ENCODE peak calls at places on chromosomes 3 and 15, in nine cellular contexts. Y is GM10248, W is choroid plexus epithelial cell, L is fibroblast of lung, Z is dorsolateral prefrontal cortex, B is tibial nerve, R is omental fat pad, F is neural progenitor cell, K is HL-60. I is an unnamed sample.

GRCh38 chr15:77542491-77543001 is 90.2 kb downstream of the LINGO1 start:
- DNase-seq in B (no peak), Y (no peak), W (no peak), F (no peak), Z (no peak), K (no peak), R (no peak), L (peak), I (no peak)

GRCh38 chr3:187021748-187022402 is 91.5 kb downstream of the ST6GAL1 start:
- DNase-seq in B (no peak), W (no peak), Y (peak), K (no peak), L (no peak), Z (no peak), F (no peak), R (no peak), I (no peak)

GRCh38 chr3:55461896-55462295 is 25.2 kb downstream of the WNT5A start:
- DNase-seq in F (no peak), Y (no peak), R (no peak), L (peak), B (no peak), Z (no peak), W (peak), K (no peak), I (no peak)

GRCh38 chr3:9837701-9838582 is 5.9 kb downstream of the RPUSD3 start:
- DNase-seq in Y (no peak), W (no peak), B (no peak), K (peak), F (no peak), L (no peak), Z (no peak), R (no peak), I (no peak)

GRCh38 chr3:492586-493296 is 296.2 kb downstream of the CHL1 start:
- DNase-seq in B (no peak), Y (no peak), K (no peak), L (no peak), W (no peak), F (no peak), Z (no peak), R (no peak), I (no peak)

GRCh38 chr3:188916934-188917391 is 254.8 kb upstream of the TPRG1 start:
- DNase-seq in R (no peak), Z (no peak), B (no peak), L (peak), F (no peak), K (peak), Y (no peak), W (no peak), I (no peak)

GRCh38 chr3:61848885-61849284 is 287.5 kb downstream of the PTPRG start:
- DNase-seq in W (peak), F (no peak), K (no peak), Z (no peak), B (no peak), Y (no peak), R (no peak), L (peak), I (no peak)

GRCh38 chr3:140233702-140234101 is 298.7 kb downstream of the CLSTN2 start:
- DNase-seq in F (no peak), R (no peak), K (no peak), W (no peak), Y (no peak), Z (no peak), L (no peak), B (no peak), I (no peak)

GRCh38 chr15:25884354-25884753 is 21.2 kb upstream of the ATP10A start:
- DNase-seq in B (no peak), L (no peak), Z (no peak), F (no peak), Y (no peak), W (no peak), R (no peak), K (no peak), I (no peak)

GRCh38 chr3:105868745-105869530 is at the start of gene CBLB:
- DNase-seq in R (peak), F (peak), Z (peak), W (peak), B (peak), Y (peak), K (peak), L (peak), I (peak)

GRCh38 chr15:62119224-62119925 is 45.7 kb downstream of the C2CD4B start:
- DNase-seq in B (no peak), F (no peak), Y (no peak), R (no peak), Z (no peak), K (peak), W (peak), L (peak), I (no peak)

GRCh38 chr3:102530443-102531195 is 95.8 kb downstream of the ZPLD1 start:
- DNase-seq in F (no peak), B (no peak), L (peak), R (no peak), Z (no peak), Y (no peak), K (no peak), W (peak), I (no peak)

GRCh38 chr3:134972836-134973455 is 177.9 kb downstream of the EPHB1 start:
- DNase-seq in Y (no peak), L (no peak), B (no peak), K (no peak), W (no peak), R (no peak), F (no peak), Z (no peak), I (no peak)

DNA sequence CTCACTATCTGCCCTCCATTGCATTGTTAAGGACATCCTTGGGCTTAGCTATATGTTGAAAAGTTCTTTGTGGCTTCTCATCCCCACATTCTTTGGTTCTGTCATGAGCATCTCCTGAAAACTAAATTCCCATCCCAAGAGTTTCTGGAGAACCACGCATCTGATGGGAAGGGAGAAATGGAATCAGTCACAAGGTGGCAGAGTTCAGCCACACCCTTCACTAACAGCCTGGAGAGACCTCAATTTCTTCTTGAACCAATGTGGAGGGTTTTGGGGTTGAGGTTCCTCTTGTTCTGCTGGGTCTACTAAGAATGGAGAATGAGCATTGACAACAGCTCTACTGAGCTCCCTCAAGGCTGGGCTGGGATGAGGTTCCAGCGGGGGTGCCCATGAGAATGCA is 15.6 kb upstream of the MAGEL2 start:
- DNase-seq in B (no peak), W (no peak), L (no peak), F (no peak), R (no peak), K (no peak), Y (no peak), Z (no peak), I (no peak)
- TF ChIP-seq CTCF in B (no peak), W (no peak), L (no peak), F (peak), R (no peak), K (no peak), Y (no peak), Z (no peak), I (no peak)

GRCh38 chr3:128539376-128539775 is 46.4 kb upstream of the GATA2 start:
- DNase-seq in Z (no peak), L (no peak), B (no peak), Y (no peak), K (no peak), W (no peak), R (no peak), F (no peak), I (no peak)
- TF ChIP-seq CTCF in Z (no peak), L (no peak), B (no peak), Y (no peak), K (no peak), W (no peak), R (no peak), F (no peak), I (no peak)

GRCh38 chr15:98123834-98124233 is 163.3 kb downstream of the ARRDC4 start:
- DNase-seq in B (no peak), R (no peak), Z (no peak), K (no peak), Y (no peak), L (peak), F (no peak), W (no peak), I (no peak)
- TF ChIP-seq CTCF in B (no peak), R (no peak), Z (no peak), K (no peak), Y (no peak), L (no peak), F (no peak), W (no peak), I (no peak)

GRCh38 chr3:143348486-143349327 is 229.1 kb downstream of the CHST2 start:
- DNase-seq in R (no peak), B (no peak), Y (peak), Z (no peak), F (peak), K (no peak), W (no peak), L (no peak), I (no peak)
- TF ChIP-seq CTCF in R (no peak), B (no peak), Y (peak), Z (no peak), F (peak), K (peak), W (peak), L (peak), I (no peak)

DNA sequence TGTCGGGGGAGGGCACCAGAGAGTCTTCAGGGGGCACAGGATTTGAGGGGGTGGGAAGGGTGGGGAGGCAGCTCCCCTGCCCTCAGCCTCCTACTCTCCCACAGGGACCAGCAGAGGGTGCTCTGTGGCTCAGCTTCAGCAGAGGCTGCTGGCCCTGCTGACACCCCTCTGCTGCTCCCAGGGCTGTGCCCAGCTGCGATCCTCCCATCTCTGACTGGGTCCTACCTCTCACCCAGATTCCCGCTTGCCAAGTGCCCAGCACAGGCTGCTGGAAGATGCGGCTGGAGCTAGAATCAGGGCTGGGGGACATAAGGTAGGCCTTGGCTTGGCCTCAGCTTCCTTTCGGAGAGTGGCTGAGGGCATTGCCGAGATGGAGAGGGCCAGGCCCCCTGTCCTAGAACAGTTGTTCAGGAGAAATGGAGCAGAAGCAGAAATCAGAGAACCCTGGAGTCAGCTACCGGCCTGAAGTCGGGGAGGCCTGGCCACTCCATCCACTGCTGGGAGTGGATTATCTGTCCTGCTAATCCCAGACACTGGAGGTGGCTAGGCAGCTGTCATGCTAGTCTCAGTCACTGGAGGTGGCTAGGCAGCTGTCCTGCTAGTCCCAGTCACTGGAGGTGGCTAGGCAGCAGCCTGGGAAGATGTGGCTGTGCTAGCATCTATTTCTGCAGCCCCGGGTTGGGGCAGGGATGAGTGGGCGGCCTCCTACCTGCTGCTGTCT is 3.9 kb downstream of the GRM2 start:
- DNase-seq in Z (peak), Y (no peak), K (no peak), W (peak), B (no peak), R (no peak), F (peak), L (no peak), I (no peak)
- TF ChIP-seq CTCF in Z (no peak), Y (no peak), K (no peak), W (peak), B (no peak), R (no peak), F (peak), L (no peak), I (no peak)

GRCh38 chr3:64685800-64686445 is 1.9 kb downstream of the ADAMTS9 start:
- DNase-seq in F (peak), K (no peak), W (peak), R (peak), B (peak), Y (peak), Z (peak), L (peak), I (peak)
- TF ChIP-seq CTCF in F (peak), K (no peak), W (peak), R (no peak), B (peak), Y (no peak), Z (no peak), L (peak), I (peak)

I was measured in neural crest cell.